ENCODE peak calls at places on chromosomes 13 and 19, in ten cellular contexts. L is left lung, E is pancreas, N is heart right ventricle, J is MM.1S, R is uterus, C is gastrocnemius medialis, X is IMR-90, A is astrocyte, V is thoracic aorta. S is an unnamed sample. For H3K27me3, the result is how much of the 10 kb centered on the place peaks cover.

GRCh38 chr19:40090256-40091204 is at the start of gene ZNF780A:
- DNase-seq in X (peak), J (peak), N (peak), L (peak), C (peak), V (peak), E (peak), A (peak), R (peak), S (peak)

GRCh38 chr19:1169921-1170885 is 3.9 kb downstream of the SBNO2 start:
- DNase-seq in A (peak), V (no peak), J (peak), X (peak), E (peak), R (peak), N (no peak), L (no peak), C (no peak), S (no peak)

GRCh38 chr13:110126391-110126961 is 180.5 kb downstream of the COL4A1 start:
- DNase-seq in L (no peak), R (peak), E (no peak), X (peak), C (peak), J (no peak), A (peak), N (peak), V (no peak), S (no peak)

GRCh38 chr19:44869728-44870470 is 21.2 kb upstream of the TOMM40 start:
- DNase-seq in A (peak), E (no peak), C (peak), L (peak), V (no peak), X (peak), J (no peak), R (no peak), N (peak), S (no peak)

GRCh38 chr19:39110263-39110967 is 15.2 kb upstream of the PAK4 start:
- DNase-seq in A (no peak), V (no peak), L (peak), E (peak), C (no peak), J (peak), N (peak), R (no peak), X (no peak), S (peak)

GRCh38 chr19:54493967-54494585 is 8.6 kb upstream of the LAIR2 start:
- DNase-seq in C (no peak), V (no peak), E (no peak), N (no peak), L (no peak), J (no peak), R (no peak), X (no peak), A (no peak), S (no peak)

GRCh38 chr13:113064534-113065405 is 40.8 kb upstream of the F7 start:
- DNase-seq in X (peak), N (no peak), C (no peak), E (no peak), R (no peak), V (no peak), J (no peak), L (peak), A (peak), S (no peak)

GRCh38 chr19:11538232-11539036 is at the start of gene CNN1:
- DNase-seq in J (no peak), N (peak), X (peak), E (no peak), L (peak), R (peak), C (no peak), A (peak), V (peak), S (no peak)

GRCh38 chr13:114140131-114140908 is 7.9 kb upstream of the RASA3 start:
- DNase-seq in A (no peak), L (no peak), J (no peak), N (no peak), X (no peak), V (no peak), C (no peak), E (peak), R (no peak), S (no peak)

GRCh38 chr13:77416666-77417212 is 89.8 kb upstream of the MYCBP2 start:
- DNase-seq in N (no peak), X (no peak), J (no peak), A (no peak), E (no peak), C (no peak), L (no peak), R (no peak), V (no peak), S (no peak)

DNA sequence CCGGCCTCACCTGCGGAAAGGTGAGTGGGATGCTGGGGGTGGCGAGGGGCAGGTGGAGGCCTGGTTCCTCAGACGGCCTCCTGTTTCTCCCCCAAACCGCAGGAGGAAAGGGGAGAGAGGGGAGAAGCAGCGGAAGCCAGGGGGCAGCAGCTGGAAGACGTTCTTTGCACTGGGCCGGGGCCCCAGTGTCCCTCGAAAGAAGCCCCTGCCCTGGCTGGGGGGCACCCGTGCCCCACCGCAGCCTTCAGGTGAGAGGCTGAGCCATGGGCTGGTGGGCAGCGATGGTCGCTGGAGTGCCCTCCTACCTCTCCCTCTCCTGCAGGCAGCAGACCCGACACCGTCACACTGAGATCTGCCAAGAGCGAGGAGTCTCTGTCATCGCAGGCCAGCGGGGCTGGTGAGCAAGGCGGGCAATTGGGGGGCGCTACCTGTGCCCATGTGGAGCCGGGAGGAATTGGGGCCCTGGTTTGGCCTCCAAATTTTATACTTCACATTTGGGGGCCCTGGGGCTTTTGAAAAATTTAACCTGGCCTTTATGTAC is 9.8 kb downstream of the ARHGAP33 start:
- DNase-seq in A (no peak), E (no peak), C (no peak), V (no peak), L (no peak), J (no peak), R (no peak), X (no peak), N (no peak), S (no peak)
- H3K27me3 ChIP-seq in A (under half), E (under half), C (under half), V (under half), L (under half), J (under half), R (under half), X (under half), N (under half), S (under half)

GRCh38 chr13:98496239-98496668 is 80.7 kb downstream of the STK24 start:
- DNase-seq in C (peak), E (no peak), X (peak), R (no peak), L (no peak), J (no peak), V (no peak), N (no peak), A (no peak), S (no peak)
- H3K4me3 ChIP-seq in C (no peak), E (no peak), X (no peak), R (no peak), L (no peak), J (no peak), V (no peak), N (no peak), A (no peak), S (no peak)

DNA sequence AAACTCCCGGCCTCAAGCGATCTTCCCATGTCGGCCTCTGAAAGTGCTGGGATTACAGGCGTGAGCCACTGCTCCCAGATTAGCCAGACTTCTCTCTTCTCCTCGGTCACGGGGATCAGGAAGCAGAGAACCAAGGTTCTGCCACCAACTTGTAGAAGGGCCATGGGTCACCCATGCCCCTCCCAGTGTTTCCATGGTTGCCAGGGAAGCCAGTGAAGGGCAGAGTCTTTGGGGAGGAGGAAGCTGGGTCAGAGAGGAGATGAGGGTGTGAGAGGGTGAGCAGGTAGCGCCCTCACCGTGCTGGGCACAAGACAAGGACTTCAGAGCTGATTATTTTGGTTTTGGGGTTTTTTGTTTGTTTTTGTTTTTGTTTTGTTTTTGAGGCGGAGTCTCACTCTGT is 77.1 kb downstream of the GNG7 start:
- DNase-seq in J (no peak), R (no peak), C (no peak), L (peak), A (no peak), E (no peak), N (peak), V (no peak), X (no peak), S (peak)
- H3K27ac ChIP-seq in J (peak), R (no peak), C (peak), L (peak), A (no peak), E (no peak), N (peak), V (peak), X (no peak), S (peak)

DNA sequence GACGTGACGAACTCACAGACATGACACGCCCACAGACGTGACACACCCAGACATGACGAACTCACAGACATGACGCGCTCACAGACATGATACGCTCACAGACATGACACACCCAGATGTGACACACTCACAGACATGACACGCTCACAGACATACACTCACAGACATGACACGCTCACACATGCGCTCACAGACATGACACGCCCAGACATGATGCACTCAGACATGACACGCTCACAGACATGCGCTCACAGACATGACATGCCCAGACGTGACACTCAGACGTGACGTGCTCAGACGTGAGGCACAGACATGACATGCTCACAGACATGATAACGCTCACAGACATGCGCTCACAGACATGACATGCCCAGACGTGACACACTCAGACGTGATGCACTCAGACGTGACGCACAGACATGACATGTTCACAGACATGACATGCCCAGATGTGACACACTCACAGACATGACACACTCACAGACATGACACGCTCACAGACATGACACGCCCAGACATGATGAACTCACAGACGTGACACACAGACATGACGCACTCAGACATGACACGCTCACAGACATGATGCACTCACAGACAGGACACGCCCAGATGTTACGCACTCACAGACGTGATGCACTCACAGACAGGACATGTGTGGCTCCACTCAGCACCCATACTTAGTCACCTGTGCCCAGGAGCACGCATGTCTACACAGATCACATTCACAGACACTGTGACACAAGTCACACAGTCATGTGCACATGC is 8.1 kb downstream of the ERFL start:
- DNase-seq in A (no peak), C (no peak), R (no peak), X (no peak), V (no peak), E (no peak), L (no peak), J (no peak), N (no peak), S (no peak)
- H3K27me3 ChIP-seq in A (half or more), C (half or more), R (under half), X (half or more), V (under half), E (under half), L (half or more), J (half or more), N (half or more), S (under half)

GRCh38 chr19:18590273-18591272 is 2.0 kb downstream of the REX1BD start:
- DNase-seq in J (no peak), X (peak), R (no peak), A (peak), L (no peak), E (no peak), N (no peak), V (no peak), C (peak), S (no peak)
- H3K4me3 ChIP-seq in J (no peak), X (no peak), R (no peak), A (peak), L (no peak), E (no peak), N (peak), V (peak), C (peak), S (no peak)

GRCh38 chr13:79986890-79987289 is 354.0 kb downstream of the SPRY2 start:
- DNase-seq in N (no peak), V (no peak), L (no peak), R (no peak), E (no peak), C (no peak), A (no peak), X (no peak), J (no peak), S (no peak)
- H3K27ac ChIP-seq in N (no peak), V (no peak), L (no peak), R (no peak), E (no peak), C (no peak), A (no peak), X (no peak), J (no peak), S (no peak)

DNA sequence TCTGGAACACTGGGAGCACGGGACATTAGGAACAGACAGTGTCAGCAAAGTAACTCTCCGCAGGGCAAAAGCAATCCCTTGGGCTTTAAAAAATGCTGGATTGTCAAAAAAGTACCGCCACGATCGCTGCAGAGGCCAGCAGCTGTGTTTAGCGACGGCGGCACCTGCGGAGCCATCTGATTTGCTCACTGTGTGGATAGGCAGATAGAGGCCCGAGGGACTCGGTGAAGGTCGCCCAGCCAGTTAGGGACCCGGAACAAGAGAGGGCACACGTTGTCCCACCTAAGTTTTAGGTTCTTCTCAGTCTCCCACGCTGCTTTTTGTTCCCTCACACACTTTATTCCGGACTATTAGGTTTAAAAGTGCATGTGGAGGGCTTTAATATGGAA is 238.3 kb downstream of the TEX29 start:
- DNase-seq in C (no peak), L (no peak), V (no peak), X (no peak), A (no peak), N (no peak), R (no peak), J (no peak), E (no peak), S (no peak)
- H3K27me3 ChIP-seq in C (under half), L (under half), V (under half), X (under half), A (under half), N (half or more), R (under half), J (under half), E (under half), S (under half)

GRCh38 chr19:50569023-50569697 is 925 bp upstream of the LRRC4B start:
- DNase-seq in N (no peak), L (no peak), X (no peak), A (no peak), C (no peak), J (no peak), R (no peak), V (no peak), E (no peak), S (no peak)

GRCh38 chr19:50567052-50567841 is 988 bp downstream of the LRRC4B start:
- DNase-seq in A (no peak), N (no peak), V (no peak), R (no peak), L (no peak), X (no peak), J (no peak), C (no peak), E (no peak), S (no peak)

GRCh38 chr19:50567882-50568281 is 353 bp downstream of the LRRC4B start:
- DNase-seq in A (no peak), J (no peak), N (no peak), R (no peak), C (no peak), E (no peak), V (no peak), X (no peak), L (no peak), S (no peak)

GRCh38 chr19:50569938-50570540 is 1.8 kb upstream of the LRRC4B start:
- DNase-seq in L (no peak), J (no peak), X (no peak), C (no peak), A (no peak), V (no peak), R (no peak), E (no peak), N (no peak), S (no peak)

DNA sequence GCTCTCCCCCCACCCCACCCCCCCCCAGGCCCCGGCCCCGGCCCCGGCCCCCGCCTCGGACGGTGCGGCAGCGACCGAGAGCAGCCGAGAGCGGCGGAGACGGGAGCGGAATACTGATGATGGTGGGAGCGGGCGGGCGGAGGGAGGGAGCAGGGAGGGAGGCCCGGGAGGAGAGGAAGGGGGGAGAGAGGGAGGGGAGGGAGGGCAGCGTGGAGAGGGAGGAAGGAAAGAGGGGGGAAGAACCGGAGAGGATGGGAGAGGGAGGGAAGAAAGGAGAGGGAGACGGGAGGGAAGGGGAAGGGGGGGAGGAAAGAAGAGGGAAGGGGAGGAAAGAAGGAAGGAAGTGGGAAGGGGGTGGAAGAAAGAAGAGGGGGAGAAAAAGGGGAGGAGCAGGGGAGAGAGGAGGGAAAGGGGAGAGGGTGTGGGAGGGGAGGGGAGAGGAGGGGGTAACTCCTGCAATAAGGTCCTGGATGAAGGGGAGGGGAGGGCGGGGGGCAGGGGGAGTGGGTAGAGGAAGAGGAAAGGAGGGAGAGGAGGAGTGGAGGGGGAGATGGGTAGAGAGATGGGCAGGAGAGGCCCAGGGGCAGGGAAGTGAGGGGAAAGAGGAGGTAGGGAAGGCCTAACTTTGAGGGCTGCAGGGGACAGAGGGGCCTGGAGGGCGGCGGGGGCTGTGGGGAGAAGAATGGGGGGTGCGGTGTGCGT is at the start of gene LRRC4B:
- DNase-seq in V (no peak), E (no peak), C (no peak), L (no peak), N (no peak), J (no peak), R (peak), A (no peak), X (no peak), S (no peak)
- H3K4me3 ChIP-seq in V (no peak), E (no peak), C (no peak), L (no peak), N (peak), J (no peak), R (peak), A (no peak), X (no peak), S (no peak)